ENCODE peak calls at places on chromosomes 13 and 19, in ten cellular contexts. One of them, this sample, is unnamed.

GRCh38 chr13:98577823-98578285 is 947 bp upstream of the STK24 start:
- ATAC-seq in HepG2: peak; percentile 53
- ATAC-seq in activated CD8-positive, alpha-beta T cell treated with anti-CD3 and anti-CD28 coated beads for 36 hours: no peak
- ATAC-seq in activated naive CD8-positive, alpha-beta T cell treated with anti-CD3 and anti-CD28 coated beads, Interleukin-2, amount 50 U/mL, for 24 hours: no peak
- ATAC-seq in aorta: no peak
- ATAC-seq in activated naive CD4-positive, alpha-beta T cell treated with anti-CD3 and anti-CD28 coated beads, Interleukin-2, amount 50 U/mL, for 72 hours: no peak
- ATAC-seq in Panc1: no peak
- ATAC-seq in gastroesophageal sphincter: no peak
- ATAC-seq in sciatic nerve: peak; percentile 20
- ATAC-seq in activated CD8-positive, alpha-beta memory T cell treated with anti-CD3 and anti-CD28 coated beads, Interleukin-2, amount 10 ng/mL, durations not matched to agents 7 days and 5 days: no peak
- ATAC-seq in this sample: no peak

GRCh38 chr13:69050696-69051095 is 1056.9 kb upstream of the ATXN8OS start:
- ATAC-seq in aorta: no peak
- ATAC-seq in Panc1: no peak
- ATAC-seq in activated naive CD8-positive, alpha-beta T cell treated with anti-CD3 and anti-CD28 coated beads, Interleukin-2, amount 50 U/mL, for 24 hours: no peak
- ATAC-seq in gastroesophageal sphincter: no peak
- ATAC-seq in HepG2: no peak
- ATAC-seq in sciatic nerve: no peak
- ATAC-seq in activated naive CD4-positive, alpha-beta T cell treated with anti-CD3 and anti-CD28 coated beads, Interleukin-2, amount 50 U/mL, for 72 hours: no peak
- ATAC-seq in activated CD8-positive, alpha-beta T cell treated with anti-CD3 and anti-CD28 coated beads for 36 hours: no peak
- ATAC-seq in activated CD8-positive, alpha-beta memory T cell treated with anti-CD3 and anti-CD28 coated beads, Interleukin-2, amount 10 ng/mL, durations not matched to agents 7 days and 5 days: no peak
- ATAC-seq in this sample: no peak

GRCh38 chr19:7632340-7633203 is 947 bp downstream of the PCP2 start:
- ATAC-seq in activated naive CD4-positive, alpha-beta T cell treated with anti-CD3 and anti-CD28 coated beads, Interleukin-2, amount 50 U/mL, for 72 hours: no peak
- ATAC-seq in HepG2: no peak
- ATAC-seq in gastroesophageal sphincter: no peak
- ATAC-seq in activated naive CD8-positive, alpha-beta T cell treated with anti-CD3 and anti-CD28 coated beads, Interleukin-2, amount 50 U/mL, for 24 hours: no peak
- ATAC-seq in aorta: no peak
- ATAC-seq in activated CD8-positive, alpha-beta memory T cell treated with anti-CD3 and anti-CD28 coated beads, Interleukin-2, amount 10 ng/mL, durations not matched to agents 7 days and 5 days: no peak
- ATAC-seq in sciatic nerve: no peak
- ATAC-seq in Panc1: no peak
- ATAC-seq in activated CD8-positive, alpha-beta T cell treated with anti-CD3 and anti-CD28 coated beads for 36 hours: no peak
- ATAC-seq in this sample: no peak

GRCh38 chr13:91399189-91400093 is 1.0 kb downstream of the GPC5 start:
- ATAC-seq in gastroesophageal sphincter: no peak
- ATAC-seq in sciatic nerve: peak; percentile 33
- ATAC-seq in activated CD8-positive, alpha-beta T cell treated with anti-CD3 and anti-CD28 coated beads for 36 hours: no peak
- ATAC-seq in activated CD8-positive, alpha-beta memory T cell treated with anti-CD3 and anti-CD28 coated beads, Interleukin-2, amount 10 ng/mL, durations not matched to agents 7 days and 5 days: no peak
- ATAC-seq in aorta: peak; percentile 43
- ATAC-seq in activated naive CD8-positive, alpha-beta T cell treated with anti-CD3 and anti-CD28 coated beads, Interleukin-2, amount 50 U/mL, for 24 hours: peak; percentile 2
- ATAC-seq in HepG2: peak; percentile 37
- ATAC-seq in activated naive CD4-positive, alpha-beta T cell treated with anti-CD3 and anti-CD28 coated beads, Interleukin-2, amount 50 U/mL, for 72 hours: peak; percentile 12
- ATAC-seq in Panc1: no peak
- ATAC-seq in this sample: no peak

GRCh38 chr13:113028336-113029060 is 59.5 kb downstream of the MCF2L start:
- ATAC-seq in Panc1: no peak
- ATAC-seq in sciatic nerve: no peak
- ATAC-seq in activated CD8-positive, alpha-beta T cell treated with anti-CD3 and anti-CD28 coated beads for 36 hours: no peak
- ATAC-seq in activated naive CD4-positive, alpha-beta T cell treated with anti-CD3 and anti-CD28 coated beads, Interleukin-2, amount 50 U/mL, for 72 hours: no peak
- ATAC-seq in HepG2: no peak
- ATAC-seq in gastroesophageal sphincter: no peak
- ATAC-seq in aorta: peak; percentile 46
- ATAC-seq in activated naive CD8-positive, alpha-beta T cell treated with anti-CD3 and anti-CD28 coated beads, Interleukin-2, amount 50 U/mL, for 24 hours: no peak
- ATAC-seq in activated CD8-positive, alpha-beta memory T cell treated with anti-CD3 and anti-CD28 coated beads, Interleukin-2, amount 10 ng/mL, durations not matched to agents 7 days and 5 days: no peak
- ATAC-seq in this sample: no peak

GRCh38 chr13:77031869-77032268 is 4.9 kb upstream of the FBXL3 start:
- ATAC-seq in activated naive CD8-positive, alpha-beta T cell treated with anti-CD3 and anti-CD28 coated beads, Interleukin-2, amount 50 U/mL, for 24 hours: no peak
- ATAC-seq in activated CD8-positive, alpha-beta memory T cell treated with anti-CD3 and anti-CD28 coated beads, Interleukin-2, amount 10 ng/mL, durations not matched to agents 7 days and 5 days: no peak
- ATAC-seq in HepG2: no peak
- ATAC-seq in activated naive CD4-positive, alpha-beta T cell treated with anti-CD3 and anti-CD28 coated beads, Interleukin-2, amount 50 U/mL, for 72 hours: no peak
- ATAC-seq in aorta: no peak
- ATAC-seq in Panc1: no peak
- ATAC-seq in gastroesophageal sphincter: no peak
- ATAC-seq in sciatic nerve: no peak
- ATAC-seq in activated CD8-positive, alpha-beta T cell treated with anti-CD3 and anti-CD28 coated beads for 36 hours: no peak
- ATAC-seq in this sample: no peak

GRCh38 chr19:2190848-2191455 is 27.2 kb downstream of the DOT1L start:
- ATAC-seq in activated naive CD8-positive, alpha-beta T cell treated with anti-CD3 and anti-CD28 coated beads, Interleukin-2, amount 50 U/mL, for 24 hours: no peak
- ATAC-seq in Panc1: no peak
- ATAC-seq in sciatic nerve: no peak
- ATAC-seq in activated CD8-positive, alpha-beta T cell treated with anti-CD3 and anti-CD28 coated beads for 36 hours: no peak
- ATAC-seq in HepG2: no peak
- ATAC-seq in activated CD8-positive, alpha-beta memory T cell treated with anti-CD3 and anti-CD28 coated beads, Interleukin-2, amount 10 ng/mL, durations not matched to agents 7 days and 5 days: no peak
- ATAC-seq in gastroesophageal sphincter: no peak
- ATAC-seq in aorta: no peak
- ATAC-seq in activated naive CD4-positive, alpha-beta T cell treated with anti-CD3 and anti-CD28 coated beads, Interleukin-2, amount 50 U/mL, for 72 hours: no peak
- ATAC-seq in this sample: no peak

GRCh38 chr13:29886446-29886845 is 36.0 kb upstream of the UBL3 start:
- ATAC-seq in activated CD8-positive, alpha-beta memory T cell treated with anti-CD3 and anti-CD28 coated beads, Interleukin-2, amount 10 ng/mL, durations not matched to agents 7 days and 5 days: peak; percentile 92
- ATAC-seq in HepG2: no peak
- ATAC-seq in activated CD8-positive, alpha-beta T cell treated with anti-CD3 and anti-CD28 coated beads for 36 hours: peak; percentile 91
- ATAC-seq in Panc1: no peak
- ATAC-seq in aorta: no peak
- ATAC-seq in sciatic nerve: no peak
- ATAC-seq in gastroesophageal sphincter: no peak
- ATAC-seq in activated naive CD8-positive, alpha-beta T cell treated with anti-CD3 and anti-CD28 coated beads, Interleukin-2, amount 50 U/mL, for 24 hours: peak; percentile 97
- ATAC-seq in activated naive CD4-positive, alpha-beta T cell treated with anti-CD3 and anti-CD28 coated beads, Interleukin-2, amount 50 U/mL, for 72 hours: peak; percentile 92
- ATAC-seq in this sample: peak; percentile 98

GRCh38 chr19:33407140-33407551 is 33.6 kb downstream of the CEBPG start:
- ATAC-seq in HepG2: no peak
- ATAC-seq in activated CD8-positive, alpha-beta T cell treated with anti-CD3 and anti-CD28 coated beads for 36 hours: no peak
- ATAC-seq in activated naive CD4-positive, alpha-beta T cell treated with anti-CD3 and anti-CD28 coated beads, Interleukin-2, amount 50 U/mL, for 72 hours: peak; percentile 18
- ATAC-seq in activated CD8-positive, alpha-beta memory T cell treated with anti-CD3 and anti-CD28 coated beads, Interleukin-2, amount 10 ng/mL, durations not matched to agents 7 days and 5 days: no peak
- ATAC-seq in gastroesophageal sphincter: peak; percentile 4
- ATAC-seq in sciatic nerve: peak; percentile 9
- ATAC-seq in activated naive CD8-positive, alpha-beta T cell treated with anti-CD3 and anti-CD28 coated beads, Interleukin-2, amount 50 U/mL, for 24 hours: peak; percentile 26
- ATAC-seq in aorta: no peak
- ATAC-seq in Panc1: peak; percentile 51
- ATAC-seq in this sample: peak; percentile 17

GRCh38 chr13:110853235-110853721 is 61.6 kb downstream of the ANKRD10 start:
- ATAC-seq in Panc1: no peak
- ATAC-seq in activated CD8-positive, alpha-beta T cell treated with anti-CD3 and anti-CD28 coated beads for 36 hours: no peak
- ATAC-seq in activated naive CD4-positive, alpha-beta T cell treated with anti-CD3 and anti-CD28 coated beads, Interleukin-2, amount 50 U/mL, for 72 hours: no peak
- ATAC-seq in activated naive CD8-positive, alpha-beta T cell treated with anti-CD3 and anti-CD28 coated beads, Interleukin-2, amount 50 U/mL, for 24 hours: no peak
- ATAC-seq in activated CD8-positive, alpha-beta memory T cell treated with anti-CD3 and anti-CD28 coated beads, Interleukin-2, amount 10 ng/mL, durations not matched to agents 7 days and 5 days: no peak
- ATAC-seq in HepG2: peak; percentile 84
- ATAC-seq in aorta: no peak
- ATAC-seq in gastroesophageal sphincter: peak; percentile 36
- ATAC-seq in sciatic nerve: peak; percentile 80
- ATAC-seq in this sample: no peak

GRCh38 chr19:1768248-1768647 is 14.9 kb downstream of the ONECUT3 start:
- ATAC-seq in Panc1: no peak
- ATAC-seq in gastroesophageal sphincter: no peak
- ATAC-seq in activated naive CD4-positive, alpha-beta T cell treated with anti-CD3 and anti-CD28 coated beads, Interleukin-2, amount 50 U/mL, for 72 hours: no peak
- ATAC-seq in activated CD8-positive, alpha-beta T cell treated with anti-CD3 and anti-CD28 coated beads for 36 hours: no peak
- ATAC-seq in HepG2: peak; percentile 77
- ATAC-seq in activated naive CD8-positive, alpha-beta T cell treated with anti-CD3 and anti-CD28 coated beads, Interleukin-2, amount 50 U/mL, for 24 hours: no peak
- ATAC-seq in aorta: no peak
- ATAC-seq in activated CD8-positive, alpha-beta memory T cell treated with anti-CD3 and anti-CD28 coated beads, Interleukin-2, amount 10 ng/mL, durations not matched to agents 7 days and 5 days: no peak
- ATAC-seq in sciatic nerve: no peak
- ATAC-seq in this sample: no peak

GRCh38 chr13:73189365-73189764 is 130.6 kb downstream of the KLF5 start:
- ATAC-seq in activated CD8-positive, alpha-beta memory T cell treated with anti-CD3 and anti-CD28 coated beads, Interleukin-2, amount 10 ng/mL, durations not matched to agents 7 days and 5 days: no peak
- ATAC-seq in activated naive CD8-positive, alpha-beta T cell treated with anti-CD3 and anti-CD28 coated beads, Interleukin-2, amount 50 U/mL, for 24 hours: no peak
- ATAC-seq in Panc1: no peak
- ATAC-seq in aorta: no peak
- ATAC-seq in HepG2: no peak
- ATAC-seq in sciatic nerve: peak; percentile 70
- ATAC-seq in activated naive CD4-positive, alpha-beta T cell treated with anti-CD3 and anti-CD28 coated beads, Interleukin-2, amount 50 U/mL, for 72 hours: no peak
- ATAC-seq in activated CD8-positive, alpha-beta T cell treated with anti-CD3 and anti-CD28 coated beads for 36 hours: no peak
- ATAC-seq in gastroesophageal sphincter: no peak
- ATAC-seq in this sample: no peak

GRCh38 chr19:4547303-4548237 is 7.7 kb upstream of the LRG1 start:
- ATAC-seq in sciatic nerve: no peak
- ATAC-seq in activated CD8-positive, alpha-beta memory T cell treated with anti-CD3 and anti-CD28 coated beads, Interleukin-2, amount 10 ng/mL, durations not matched to agents 7 days and 5 days: peak; percentile 23
- ATAC-seq in activated naive CD4-positive, alpha-beta T cell treated with anti-CD3 and anti-CD28 coated beads, Interleukin-2, amount 50 U/mL, for 72 hours: peak; percentile 37
- ATAC-seq in activated naive CD8-positive, alpha-beta T cell treated with anti-CD3 and anti-CD28 coated beads, Interleukin-2, amount 50 U/mL, for 24 hours: peak; percentile 51
- ATAC-seq in HepG2: peak; percentile 37
- ATAC-seq in Panc1: peak; percentile 73
- ATAC-seq in activated CD8-positive, alpha-beta T cell treated with anti-CD3 and anti-CD28 coated beads for 36 hours: peak; percentile 58
- ATAC-seq in gastroesophageal sphincter: no peak
- ATAC-seq in aorta: no peak
- ATAC-seq in this sample: peak; percentile 50

GRCh38 chr19:49011194-49011593 is 5.7 kb downstream of the LHB start:
- ATAC-seq in HepG2: no peak
- ATAC-seq in aorta: no peak
- ATAC-seq in sciatic nerve: no peak
- ATAC-seq in activated naive CD4-positive, alpha-beta T cell treated with anti-CD3 and anti-CD28 coated beads, Interleukin-2, amount 50 U/mL, for 72 hours: no peak
- ATAC-seq in gastroesophageal sphincter: no peak
- ATAC-seq in activated CD8-positive, alpha-beta T cell treated with anti-CD3 and anti-CD28 coated beads for 36 hours: no peak
- ATAC-seq in activated CD8-positive, alpha-beta memory T cell treated with anti-CD3 and anti-CD28 coated beads, Interleukin-2, amount 10 ng/mL, durations not matched to agents 7 days and 5 days: no peak
- ATAC-seq in Panc1: no peak
- ATAC-seq in activated naive CD8-positive, alpha-beta T cell treated with anti-CD3 and anti-CD28 coated beads, Interleukin-2, amount 50 U/mL, for 24 hours: no peak
- ATAC-seq in this sample: no peak

GRCh38 chr19:14603990-14604387 is 21.1 kb downstream of the CLEC17A start:
- ATAC-seq in HepG2: no peak
- ATAC-seq in gastroesophageal sphincter: no peak
- ATAC-seq in activated CD8-positive, alpha-beta memory T cell treated with anti-CD3 and anti-CD28 coated beads, Interleukin-2, amount 10 ng/mL, durations not matched to agents 7 days and 5 days: no peak
- ATAC-seq in activated CD8-positive, alpha-beta T cell treated with anti-CD3 and anti-CD28 coated beads for 36 hours: peak; percentile 70
- ATAC-seq in aorta: no peak
- ATAC-seq in sciatic nerve: no peak
- ATAC-seq in activated naive CD8-positive, alpha-beta T cell treated with anti-CD3 and anti-CD28 coated beads, Interleukin-2, amount 50 U/mL, for 24 hours: peak; percentile 77
- ATAC-seq in activated naive CD4-positive, alpha-beta T cell treated with anti-CD3 and anti-CD28 coated beads, Interleukin-2, amount 50 U/mL, for 72 hours: peak; percentile 84
- ATAC-seq in Panc1: no peak
- ATAC-seq in this sample: peak; percentile 79

GRCh38 chr13:94352057-94352456 is 127.4 kb downstream of the DCT start:
- ATAC-seq in aorta: no peak
- ATAC-seq in HepG2: no peak
- ATAC-seq in Panc1: no peak
- ATAC-seq in sciatic nerve: peak; percentile 22
- ATAC-seq in activated naive CD8-positive, alpha-beta T cell treated with anti-CD3 and anti-CD28 coated beads, Interleukin-2, amount 50 U/mL, for 24 hours: peak; percentile 47
- ATAC-seq in gastroesophageal sphincter: no peak
- ATAC-seq in activated naive CD4-positive, alpha-beta T cell treated with anti-CD3 and anti-CD28 coated beads, Interleukin-2, amount 50 U/mL, for 72 hours: peak; percentile 27
- ATAC-seq in activated CD8-positive, alpha-beta memory T cell treated with anti-CD3 and anti-CD28 coated beads, Interleukin-2, amount 10 ng/mL, durations not matched to agents 7 days and 5 days: no peak
- ATAC-seq in activated CD8-positive, alpha-beta T cell treated with anti-CD3 and anti-CD28 coated beads for 36 hours: no peak
- ATAC-seq in this sample: peak; percentile 34

GRCh38 chr19:46813570-46814358 is 25.4 kb upstream of the SLC1A5 start:
- ATAC-seq in activated naive CD4-positive, alpha-beta T cell treated with anti-CD3 and anti-CD28 coated beads, Interleukin-2, amount 50 U/mL, for 72 hours: no peak
- ATAC-seq in activated CD8-positive, alpha-beta memory T cell treated with anti-CD3 and anti-CD28 coated beads, Interleukin-2, amount 10 ng/mL, durations not matched to agents 7 days and 5 days: no peak
- ATAC-seq in activated CD8-positive, alpha-beta T cell treated with anti-CD3 and anti-CD28 coated beads for 36 hours: no peak
- ATAC-seq in sciatic nerve: peak; percentile 95
- ATAC-seq in gastroesophageal sphincter: no peak
- ATAC-seq in HepG2: peak; percentile 34
- ATAC-seq in aorta: peak; percentile 81
- ATAC-seq in activated naive CD8-positive, alpha-beta T cell treated with anti-CD3 and anti-CD28 coated beads, Interleukin-2, amount 50 U/mL, for 24 hours: no peak
- ATAC-seq in Panc1: no peak
- ATAC-seq in this sample: no peak

GRCh38 chr19:3586707-3587346 is 1.5 kb downstream of the GIPC3 start:
- ATAC-seq in activated naive CD4-positive, alpha-beta T cell treated with anti-CD3 and anti-CD28 coated beads, Interleukin-2, amount 50 U/mL, for 72 hours: no peak
- ATAC-seq in aorta: peak; percentile 59
- ATAC-seq in activated CD8-positive, alpha-beta T cell treated with anti-CD3 and anti-CD28 coated beads for 36 hours: no peak
- ATAC-seq in gastroesophageal sphincter: peak; percentile 62
- ATAC-seq in Panc1: peak; percentile 42
- ATAC-seq in activated naive CD8-positive, alpha-beta T cell treated with anti-CD3 and anti-CD28 coated beads, Interleukin-2, amount 50 U/mL, for 24 hours: no peak
- ATAC-seq in activated CD8-positive, alpha-beta memory T cell treated with anti-CD3 and anti-CD28 coated beads, Interleukin-2, amount 10 ng/mL, durations not matched to agents 7 days and 5 days: no peak
- ATAC-seq in sciatic nerve: no peak
- ATAC-seq in HepG2: no peak
- ATAC-seq in this sample: no peak

GRCh38 chr19:8370176-8371010 is 6.4 kb downstream of the ANGPTL4 start:
- ATAC-seq in Panc1: no peak
- ATAC-seq in activated naive CD4-positive, alpha-beta T cell treated with anti-CD3 and anti-CD28 coated beads, Interleukin-2, amount 50 U/mL, for 72 hours: no peak
- ATAC-seq in gastroesophageal sphincter: no peak
- ATAC-seq in aorta: peak; percentile 56
- ATAC-seq in activated CD8-positive, alpha-beta memory T cell treated with anti-CD3 and anti-CD28 coated beads, Interleukin-2, amount 10 ng/mL, durations not matched to agents 7 days and 5 days: no peak
- ATAC-seq in HepG2: no peak
- ATAC-seq in activated CD8-positive, alpha-beta T cell treated with anti-CD3 and anti-CD28 coated beads for 36 hours: no peak
- ATAC-seq in sciatic nerve: peak; percentile 81
- ATAC-seq in activated naive CD8-positive, alpha-beta T cell treated with anti-CD3 and anti-CD28 coated beads, Interleukin-2, amount 50 U/mL, for 24 hours: no peak
- ATAC-seq in this sample: peak; percentile 8

GRCh38 chr13:76725211-76725610 is 161.0 kb downstream of the KCTD12 start:
- ATAC-seq in activated naive CD4-positive, alpha-beta T cell treated with anti-CD3 and anti-CD28 coated beads, Interleukin-2, amount 50 U/mL, for 72 hours: no peak
- ATAC-seq in activated CD8-positive, alpha-beta memory T cell treated with anti-CD3 and anti-CD28 coated beads, Interleukin-2, amount 10 ng/mL, durations not matched to agents 7 days and 5 days: no peak
- ATAC-seq in sciatic nerve: peak; percentile 47
- ATAC-seq in gastroesophageal sphincter: no peak
- ATAC-seq in activated naive CD8-positive, alpha-beta T cell treated with anti-CD3 and anti-CD28 coated beads, Interleukin-2, amount 50 U/mL, for 24 hours: no peak
- ATAC-seq in aorta: no peak
- ATAC-seq in Panc1: no peak
- ATAC-seq in activated CD8-positive, alpha-beta T cell treated with anti-CD3 and anti-CD28 coated beads for 36 hours: no peak
- ATAC-seq in HepG2: no peak
- ATAC-seq in this sample: no peak

GRCh38 chr13:25276748-25277147 is 10.5 kb downstream of the MTMR6 start:
- ATAC-seq in activated CD8-positive, alpha-beta memory T cell treated with anti-CD3 and anti-CD28 coated beads, Interleukin-2, amount 10 ng/mL, durations not matched to agents 7 days and 5 days: peak; percentile 77
- ATAC-seq in Panc1: peak; percentile 68
- ATAC-seq in activated naive CD8-positive, alpha-beta T cell treated with anti-CD3 and anti-CD28 coated beads, Interleukin-2, amount 50 U/mL, for 24 hours: peak; percentile 99
- ATAC-seq in HepG2: no peak
- ATAC-seq in activated CD8-positive, alpha-beta T cell treated with anti-CD3 and anti-CD28 coated beads for 36 hours: peak; percentile 86
- ATAC-seq in sciatic nerve: no peak
- ATAC-seq in gastroesophageal sphincter: no peak
- ATAC-seq in aorta: no peak
- ATAC-seq in activated naive CD4-positive, alpha-beta T cell treated with anti-CD3 and anti-CD28 coated beads, Interleukin-2, amount 50 U/mL, for 72 hours: peak; percentile 94
- ATAC-seq in this sample: peak; percentile 93

GRCh38 chr13:102089177-102089576 is 312.7 kb downstream of the FGF14 start:
- ATAC-seq in sciatic nerve: no peak
- ATAC-seq in aorta: no peak
- ATAC-seq in HepG2: peak; percentile 40
- ATAC-seq in activated CD8-positive, alpha-beta T cell treated with anti-CD3 and anti-CD28 coated beads for 36 hours: no peak
- ATAC-seq in gastroesophageal sphincter: no peak
- ATAC-seq in Panc1: no peak
- ATAC-seq in activated CD8-positive, alpha-beta memory T cell treated with anti-CD3 and anti-CD28 coated beads, Interleukin-2, amount 10 ng/mL, durations not matched to agents 7 days and 5 days: no peak
- ATAC-seq in activated naive CD8-positive, alpha-beta T cell treated with anti-CD3 and anti-CD28 coated beads, Interleukin-2, amount 50 U/mL, for 24 hours: no peak
- ATAC-seq in activated naive CD4-positive, alpha-beta T cell treated with anti-CD3 and anti-CD28 coated beads, Interleukin-2, amount 50 U/mL, for 72 hours: no peak
- ATAC-seq in this sample: no peak

GRCh38 chr13:98581971-98582702 is 5.2 kb upstream of the STK24 start:
- ATAC-seq in aorta: no peak
- ATAC-seq in gastroesophageal sphincter: no peak
- ATAC-seq in activated naive CD8-positive, alpha-beta T cell treated with anti-CD3 and anti-CD28 coated beads, Interleukin-2, amount 50 U/mL, for 24 hours: peak; percentile 53
- ATAC-seq in Panc1: no peak
- ATAC-seq in activated naive CD4-positive, alpha-beta T cell treated with anti-CD3 and anti-CD28 coated beads, Interleukin-2, amount 50 U/mL, for 72 hours: peak; percentile 33
- ATAC-seq in activated CD8-positive, alpha-beta memory T cell treated with anti-CD3 and anti-CD28 coated beads, Interleukin-2, amount 10 ng/mL, durations not matched to agents 7 days and 5 days: no peak
- ATAC-seq in activated CD8-positive, alpha-beta T cell treated with anti-CD3 and anti-CD28 coated beads for 36 hours: peak; percentile 60
- ATAC-seq in sciatic nerve: no peak
- ATAC-seq in HepG2: no peak
- ATAC-seq in this sample: peak; percentile 57

GRCh38 chr13:82412749-82413148 is 1469.5 kb downstream of the SLITRK1 start:
- ATAC-seq in activated naive CD4-positive, alpha-beta T cell treated with anti-CD3 and anti-CD28 coated beads, Interleukin-2, amount 50 U/mL, for 72 hours: no peak
- ATAC-seq in activated CD8-positive, alpha-beta T cell treated with anti-CD3 and anti-CD28 coated beads for 36 hours: no peak
- ATAC-seq in aorta: no peak
- ATAC-seq in sciatic nerve: no peak
- ATAC-seq in activated naive CD8-positive, alpha-beta T cell treated with anti-CD3 and anti-CD28 coated beads, Interleukin-2, amount 50 U/mL, for 24 hours: no peak
- ATAC-seq in activated CD8-positive, alpha-beta memory T cell treated with anti-CD3 and anti-CD28 coated beads, Interleukin-2, amount 10 ng/mL, durations not matched to agents 7 days and 5 days: no peak
- ATAC-seq in HepG2: no peak
- ATAC-seq in Panc1: no peak
- ATAC-seq in gastroesophageal sphincter: no peak
- ATAC-seq in this sample: no peak

This sample was measured in activated T-helper 17 cell treated with anti-CD3 and anti-CD28 coated beads, Interleukin-2, amount 50 U/mL, for 72 hours.